ENCODE peak calls at places on chromosomes 1 and 21, in five cellular contexts. V, C, K, P and G are unnamed samples.

GRCh38 chr1:228755800-228756199 is 20.5 kb downstream of the RHOU start:
- DNase-seq in K (no peak), C (no peak), V (no peak), P (no peak), G (no peak)

GRCh38 chr21:42650033-42650370 is 3.4 kb upstream of the PDE9A start:
- DNase-seq in K (no peak), C (no peak), V (no peak), P (no peak), G (no peak)

GRCh38 chr1:48697066-48697707 is 79.5 kb downstream of the BEND5 start:
- DNase-seq in K (peak), V (peak), P (peak), C (no peak), G (peak)

GRCh38 chr1:234627009-234627950 is 17.3 kb upstream of the IRF2BP2 start:
- DNase-seq in C (no peak), V (peak), P (no peak), K (no peak), G (no peak)

GRCh38 chr21:41956926-41957729 is 3.3 kb upstream of the C2CD2 start:
- DNase-seq in C (no peak), P (no peak), K (no peak), V (peak), G (peak)

GRCh38 chr1:199083680-199084079 is 444.8 kb downstream of the PTPRC start:
- DNase-seq in C (no peak), K (no peak), P (no peak), V (peak), G (no peak)

GRCh38 chr1:78491311-78492071 is 717 bp downstream of the PTGFR start:
- DNase-seq in C (no peak), V (peak), P (no peak), K (no peak), G (peak)

GRCh38 chr1:228215663-228216116 is 7.8 kb downstream of the OBSCN start:
- DNase-seq in K (no peak), P (no peak), V (no peak), C (no peak), G (no peak)

GRCh38 chr1:117189109-117189437 is 21.7 kb downstream of the VTCN1 start:
- DNase-seq in K (no peak), V (no peak), P (no peak), C (no peak), G (no peak)

GRCh38 chr1:47507921-47508894 is 70.4 kb downstream of the FOXD2 start:
- DNase-seq in K (no peak), C (no peak), V (peak), P (no peak), G (no peak)

GRCh38 chr1:190738321-190738720 is 260.7 kb upstream of the BRINP3 start:
- DNase-seq in C (no peak), P (no peak), V (peak), K (no peak), G (peak)

GRCh38 chr1:109636201-109636952 is 16.7 kb downstream of the AMPD2 start:
- DNase-seq in V (peak), K (no peak), P (no peak), C (no peak), G (peak)

GRCh38 chr1:22739648-22740385 is 29.2 kb downstream of the EPHB2 start:
- DNase-seq in C (peak), V (peak), K (peak), P (no peak), G (peak)

GRCh38 chr1:167752219-167752985 is 30.6 kb downstream of the MPZL1 start:
- DNase-seq in K (no peak), P (no peak), C (no peak), V (no peak), G (peak)

DNA sequence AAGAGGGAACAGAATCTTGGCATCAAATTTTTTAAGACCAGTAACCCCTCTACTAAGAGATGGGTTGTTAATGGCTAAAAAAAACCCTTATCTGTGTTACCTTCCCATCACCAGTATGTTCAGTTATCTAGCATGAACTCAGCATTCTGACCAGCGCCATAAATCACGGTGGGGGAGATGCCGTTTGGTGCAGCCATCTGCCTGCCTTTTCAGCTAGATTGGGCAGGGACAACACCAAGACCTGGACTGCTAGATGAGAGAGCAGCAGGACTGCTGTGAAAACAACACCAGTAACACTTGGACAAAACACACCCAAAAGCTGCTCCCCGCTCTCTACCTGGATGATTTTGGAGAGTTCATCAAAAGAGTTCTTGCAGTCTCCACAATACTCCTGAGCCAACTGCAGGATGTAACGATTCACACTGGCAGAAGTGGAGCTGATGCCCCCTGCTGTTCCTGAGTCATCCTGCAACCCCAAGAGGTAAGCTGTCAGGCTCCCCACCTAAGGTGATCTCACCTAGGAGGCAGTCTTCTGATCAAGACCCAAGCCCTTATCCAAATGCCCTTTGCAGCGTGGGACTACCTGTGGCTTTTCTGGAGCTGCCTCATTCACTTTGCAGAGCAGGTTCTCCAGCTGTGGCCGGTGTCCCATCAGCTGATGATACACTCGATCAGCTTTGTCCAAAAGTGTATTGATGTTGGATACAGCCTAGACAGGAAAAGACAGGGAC is 96.5 kb downstream of the UBR4 start:
- DNase-seq in K (peak), V (peak), P (peak), C (no peak), G (peak)
- TF ChIP-seq CTCF in K (peak), V (peak), P (peak), C (peak), G (peak)

GRCh38 chr1:9179450-9179849 is 50.5 kb upstream of the GPR157 start:
- DNase-seq in C (no peak), P (no peak), V (no peak), K (no peak), G (no peak)
- H3K4me3 ChIP-seq in C (no peak), P (no peak), V (no peak), K (peak), G (no peak)

DNA sequence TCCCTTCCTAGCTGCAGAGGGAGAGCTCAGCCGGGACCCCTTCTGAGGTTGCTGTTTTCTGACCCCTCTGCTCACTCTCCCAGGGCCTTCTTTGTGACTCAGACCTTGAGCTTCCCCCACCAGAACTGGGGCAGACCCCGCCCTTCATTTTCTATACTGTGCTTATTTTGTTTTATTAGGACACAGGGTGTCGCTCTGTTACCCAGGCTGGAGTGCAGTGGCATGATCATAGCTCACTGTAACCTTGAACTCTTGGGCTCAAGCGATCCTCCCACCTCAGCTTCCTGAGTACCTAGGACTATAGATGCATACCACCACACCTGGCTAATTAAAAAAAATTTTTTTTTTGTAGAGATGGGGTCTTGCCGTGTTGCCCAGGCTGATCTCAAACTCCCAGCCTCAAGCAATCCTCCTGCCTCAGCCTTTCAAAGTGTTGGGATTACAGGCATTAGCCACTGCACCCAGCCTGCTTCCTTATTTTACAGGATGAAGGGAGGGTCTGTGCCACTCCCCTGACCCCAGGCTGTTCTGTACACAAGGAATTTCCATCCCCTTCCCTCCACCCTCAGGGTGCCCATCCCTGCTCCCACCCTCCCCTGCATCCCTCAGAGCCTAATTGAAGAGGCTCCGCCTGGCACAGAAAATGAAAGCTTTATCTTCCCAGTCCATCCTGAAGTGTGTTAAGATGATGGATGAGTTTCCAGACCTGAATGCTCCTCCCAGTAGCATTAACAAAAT is 195.2 kb upstream of the POU3F1 start:
- DNase-seq in V (no peak), P (no peak), K (no peak), C (no peak), G (no peak)
- TF ChIP-seq CTCF in V (no peak), P (no peak), K (no peak), C (no peak), G (no peak)

DNA sequence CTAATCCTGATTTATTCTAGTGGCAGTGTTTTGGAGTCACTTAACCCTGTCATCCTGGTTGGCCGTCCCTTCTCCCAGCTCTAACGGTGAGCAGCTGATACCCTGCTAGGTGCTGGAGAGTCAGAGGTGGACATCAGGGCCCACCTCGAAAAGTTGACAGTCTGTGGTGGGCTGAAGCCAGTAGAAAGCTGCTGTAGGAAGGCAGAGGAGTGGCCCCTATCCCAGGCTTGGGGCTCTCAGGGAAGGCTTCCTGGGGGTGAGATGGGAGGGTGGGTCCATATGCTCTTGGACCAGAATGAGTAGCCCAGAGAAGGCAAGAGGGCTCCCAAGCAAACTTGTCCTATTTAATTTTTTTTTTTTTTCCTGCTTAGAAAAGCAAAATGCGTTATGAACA is 475 bp upstream of the RPL5 start:
- DNase-seq in P (no peak), V (no peak), C (no peak), K (no peak), G (no peak)
- H3K4me3 ChIP-seq in P (no peak), V (no peak), C (no peak), K (peak), G (no peak)